ENCODE peak calls at places on chromosome 17, in seven cellular contexts. One of them, this sample, is unnamed.

GRCh38 chr17:65062168-65062915 is 5.8 kb upstream of the GNA13 start:
- DNase-seq in ovary: no peak
- DNase-seq in CD4-positive, CD25-positive, alpha-beta regulatory T cell: no peak
- DNase-seq in CD8-positive, alpha-beta T cell: no peak
- DNase-seq in A549: peak; percentile 31
- DNase-seq in psoas muscle: no peak
- DNase-seq in spleen: no peak
- DNase-seq in this sample: no peak

GRCh38 chr17:79814966-79815835 is 18.3 kb upstream of the CBX8 start:
- DNase-seq in ovary: no peak
- DNase-seq in CD4-positive, CD25-positive, alpha-beta regulatory T cell: no peak
- DNase-seq in CD8-positive, alpha-beta T cell: no peak
- DNase-seq in A549: no peak
- DNase-seq in psoas muscle: peak; percentile 57
- DNase-seq in spleen: no peak
- DNase-seq in this sample: no peak

GRCh38 chr17:21275047-21275578 is 9.4 kb upstream of the MAP2K3 start:
- DNase-seq in ovary: no peak
- DNase-seq in CD4-positive, CD25-positive, alpha-beta regulatory T cell: no peak
- DNase-seq in CD8-positive, alpha-beta T cell: no peak
- DNase-seq in A549: no peak
- DNase-seq in psoas muscle: no peak
- DNase-seq in spleen: no peak
- DNase-seq in this sample: no peak

GRCh38 chr17:57595942-57596695 is 149.0 kb downstream of the CCDC182 start:
- DNase-seq in ovary: no peak
- DNase-seq in CD4-positive, CD25-positive, alpha-beta regulatory T cell: no peak
- DNase-seq in CD8-positive, alpha-beta T cell: no peak
- DNase-seq in A549: no peak
- DNase-seq in psoas muscle: no peak
- DNase-seq in spleen: no peak
- DNase-seq in this sample: no peak

GRCh38 chr17:65656390-65657250 is 95.2 kb upstream of the AXIN2 start:
- DNase-seq in ovary: no peak
- DNase-seq in CD4-positive, CD25-positive, alpha-beta regulatory T cell: no peak
- DNase-seq in CD8-positive, alpha-beta T cell: no peak
- DNase-seq in A549: no peak
- DNase-seq in psoas muscle: no peak
- DNase-seq in spleen: no peak
- DNase-seq in this sample: no peak

GRCh38 chr17:74108126-74108705 is 95.3 kb upstream of the RPL38 start:
- DNase-seq in ovary: no peak
- DNase-seq in CD4-positive, CD25-positive, alpha-beta regulatory T cell: no peak
- DNase-seq in CD8-positive, alpha-beta T cell: no peak
- DNase-seq in A549: no peak
- DNase-seq in psoas muscle: no peak
- DNase-seq in spleen: no peak
- DNase-seq in this sample: no peak

GRCh38 chr17:72591500-72592241 is 470.9 kb downstream of the SOX9 start:
- DNase-seq in ovary: no peak
- DNase-seq in CD4-positive, CD25-positive, alpha-beta regulatory T cell: no peak
- DNase-seq in CD8-positive, alpha-beta T cell: no peak
- DNase-seq in A549: no peak
- DNase-seq in psoas muscle: no peak
- DNase-seq in spleen: no peak
- DNase-seq in this sample: no peak

GRCh38 chr17:61378658-61379456 is 20.8 kb upstream of the TBX2 start:
- DNase-seq in ovary: no peak
- DNase-seq in CD4-positive, CD25-positive, alpha-beta regulatory T cell: no peak
- DNase-seq in CD8-positive, alpha-beta T cell: no peak
- DNase-seq in A549: no peak
- DNase-seq in psoas muscle: no peak
- DNase-seq in spleen: peak; percentile 34
- DNase-seq in this sample: no peak

GRCh38 chr17:46026045-46026814 is 27.2 kb downstream of the STH start:
- DNase-seq in ovary: no peak
- DNase-seq in CD4-positive, CD25-positive, alpha-beta regulatory T cell: no peak
- DNase-seq in CD8-positive, alpha-beta T cell: no peak
- DNase-seq in A549: no peak
- DNase-seq in psoas muscle: no peak
- DNase-seq in spleen: peak; percentile 77
- DNase-seq in this sample: no peak

GRCh38 chr17:78966906-78967600 is 12.7 kb downstream of the LGALS3BP start:
- DNase-seq in ovary: no peak
- DNase-seq in CD4-positive, CD25-positive, alpha-beta regulatory T cell: no peak
- DNase-seq in CD8-positive, alpha-beta T cell: no peak
- DNase-seq in A549: no peak
- DNase-seq in psoas muscle: no peak
- DNase-seq in spleen: no peak
- DNase-seq in this sample: no peak

GRCh38 chr17:40355123-40355803 is 9.3 kb downstream of the GJD3 start:
- DNase-seq in ovary: peak; percentile 82
- DNase-seq in CD4-positive, CD25-positive, alpha-beta regulatory T cell: peak; percentile 72
- DNase-seq in CD8-positive, alpha-beta T cell: peak; percentile 88
- DNase-seq in A549: peak; percentile 97
- DNase-seq in psoas muscle: peak; percentile 82
- DNase-seq in spleen: peak; percentile 95
- DNase-seq in this sample: no peak

GRCh38 chr17:2634361-2634960 is 41.0 kb downstream of the PAFAH1B1 start:
- DNase-seq in ovary: no peak
- DNase-seq in CD4-positive, CD25-positive, alpha-beta regulatory T cell: no peak
- DNase-seq in CD8-positive, alpha-beta T cell: no peak
- DNase-seq in A549: peak; percentile 68
- DNase-seq in psoas muscle: no peak
- DNase-seq in spleen: no peak
- DNase-seq in this sample: peak; percentile 89

GRCh38 chr17:77387891-77388290 is 247.1 kb downstream of the SEC14L1 start:
- DNase-seq in ovary: no peak
- DNase-seq in CD4-positive, CD25-positive, alpha-beta regulatory T cell: no peak
- DNase-seq in CD8-positive, alpha-beta T cell: no peak
- DNase-seq in A549: no peak
- DNase-seq in psoas muscle: no peak
- DNase-seq in spleen: no peak
- DNase-seq in this sample: no peak
- H3K4me3 ChIP-seq in ovary: no peak overlapping the region
- H3K4me3 ChIP-seq in CD4-positive, CD25-positive, alpha-beta regulatory T cell: no peak overlapping the region
- H3K4me3 ChIP-seq in CD8-positive, alpha-beta T cell: no peak overlapping the region
- H3K4me3 ChIP-seq in A549: no peak overlapping the region
- H3K4me3 ChIP-seq in psoas muscle: peak overlapping the region; percentile 47
- H3K4me3 ChIP-seq in spleen: no peak overlapping the region
- H3K4me3 ChIP-seq in this sample: no peak overlapping the region

DNA sequence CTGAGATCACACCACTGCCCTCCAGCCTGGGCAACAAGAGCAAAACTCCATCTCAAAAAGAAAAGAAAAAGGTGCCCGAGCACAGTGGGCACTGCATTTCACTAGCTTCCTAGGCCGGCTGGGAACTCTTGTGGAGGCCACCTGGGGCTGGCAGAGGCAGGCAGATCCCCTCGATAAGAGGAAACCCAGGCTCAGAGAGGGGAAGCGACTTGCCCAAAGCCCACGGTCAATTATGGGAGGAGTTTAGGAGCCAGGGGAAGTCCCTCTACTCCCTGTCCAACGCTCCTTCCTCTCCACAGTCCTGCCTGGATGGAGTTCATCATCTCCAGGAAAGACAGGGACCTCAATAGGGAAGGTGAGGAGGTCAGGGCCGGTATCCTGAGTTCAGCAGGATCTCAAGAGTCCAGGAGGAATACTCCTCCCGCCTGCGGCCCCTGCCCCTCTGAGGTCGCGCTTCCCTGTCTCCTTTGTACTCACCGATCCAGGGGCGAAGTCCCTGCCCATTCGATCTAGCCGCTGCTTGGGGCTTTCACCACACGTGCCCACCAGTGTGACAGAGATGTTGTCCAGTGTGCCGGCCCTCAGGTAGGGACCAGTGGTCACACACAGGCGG is 841 bp downstream of the ALOXE3 start:
- DNase-seq in ovary: peak; percentile 39
- DNase-seq in CD4-positive, CD25-positive, alpha-beta regulatory T cell: no peak
- DNase-seq in CD8-positive, alpha-beta T cell: no peak
- DNase-seq in A549: no peak
- DNase-seq in psoas muscle: no peak
- DNase-seq in spleen: no peak
- DNase-seq in this sample: no peak
- H3K4me3 ChIP-seq in ovary: peak overlapping the region; percentile 58
- H3K4me3 ChIP-seq in CD4-positive, CD25-positive, alpha-beta regulatory T cell: peak overlapping the region; percentile 7
- H3K4me3 ChIP-seq in CD8-positive, alpha-beta T cell: peak overlapping the region; percentile 77
- H3K4me3 ChIP-seq in A549: peak overlapping the region; percentile 51
- H3K4me3 ChIP-seq in psoas muscle: peak overlapping the region; percentile 77
- H3K4me3 ChIP-seq in spleen: peak overlapping the region; percentile 60
- H3K4me3 ChIP-seq in this sample: peak overlapping the region; percentile 58

GRCh38 chr17:354651-355556 is 2.3 kb upstream of the RPH3AL start:
- DNase-seq in ovary: no peak
- DNase-seq in CD4-positive, CD25-positive, alpha-beta regulatory T cell: no peak
- DNase-seq in CD8-positive, alpha-beta T cell: no peak
- DNase-seq in A549: no peak
- DNase-seq in psoas muscle: no peak
- DNase-seq in spleen: peak; percentile 31
- DNase-seq in this sample: no peak
- H3K4me3 ChIP-seq in ovary: no peak overlapping the region
- H3K4me3 ChIP-seq in CD4-positive, CD25-positive, alpha-beta regulatory T cell: no peak overlapping the region
- H3K4me3 ChIP-seq in CD8-positive, alpha-beta T cell: no peak overlapping the region
- H3K4me3 ChIP-seq in A549: no peak overlapping the region
- H3K4me3 ChIP-seq in psoas muscle: no peak overlapping the region
- H3K4me3 ChIP-seq in spleen: no peak overlapping the region
- H3K4me3 ChIP-seq in this sample: no peak overlapping the region

GRCh38 chr17:27459433-27459832 is 3.2 kb downstream of the KSR1 start:
- DNase-seq in ovary: no peak
- DNase-seq in CD4-positive, CD25-positive, alpha-beta regulatory T cell: no peak
- DNase-seq in CD8-positive, alpha-beta T cell: no peak
- DNase-seq in A549: no peak
- DNase-seq in psoas muscle: no peak
- DNase-seq in spleen: no peak
- DNase-seq in this sample: no peak
- H3K4me3 ChIP-seq in ovary: no peak overlapping the region
- H3K4me3 ChIP-seq in CD4-positive, CD25-positive, alpha-beta regulatory T cell: no peak overlapping the region
- H3K4me3 ChIP-seq in CD8-positive, alpha-beta T cell: no peak overlapping the region
- H3K4me3 ChIP-seq in A549: no peak overlapping the region
- H3K4me3 ChIP-seq in psoas muscle: no peak overlapping the region
- H3K4me3 ChIP-seq in spleen: no peak overlapping the region
- H3K4me3 ChIP-seq in this sample: no peak overlapping the region

This sample was measured in astrocyte of the cerebellum.